ENCODE peak calls at places on chromosomes 3 and 15, in ten cellular contexts. One of them, this sample, is unnamed.
A peak's percentile ranks its signal among the peaks of the same experiment; 100 is the strongest.

GRCh38 chr3:122745365-122746021 is 48.1 kb downstream of the HSPBAP1 start:
- DNase-seq in caudate nucleus: no peak
- DNase-seq in dorsolateral prefrontal cortex: no peak
- DNase-seq in GM23248: peak; percentile 82
- DNase-seq in RWPE1: peak; percentile 45
- DNase-seq in psoas muscle: no peak
- DNase-seq in astrocyte: peak; percentile 40
- DNase-seq in Panc1: peak; percentile 48
- DNase-seq in stomach: no peak
- DNase-seq in GM23338: no peak
- DNase-seq in this sample: peak; percentile 49

GRCh38 chr3:72844436-72844999 is 3.7 kb downstream of the SHQ1 start:
- DNase-seq in psoas muscle: no peak
- DNase-seq in caudate nucleus: no peak
- DNase-seq in Panc1: no peak
- DNase-seq in GM23248: peak; percentile 69
- DNase-seq in RWPE1: no peak
- DNase-seq in stomach: no peak
- DNase-seq in dorsolateral prefrontal cortex: no peak
- DNase-seq in astrocyte: peak; percentile 25
- DNase-seq in GM23338: no peak
- DNase-seq in this sample: no peak

GRCh38 chr3:61631108-61631769 is 69.9 kb downstream of the PTPRG start:
- DNase-seq in RWPE1: no peak
- DNase-seq in GM23338: no peak
- DNase-seq in astrocyte: no peak
- DNase-seq in stomach: no peak
- DNase-seq in psoas muscle: no peak
- DNase-seq in Panc1: no peak
- DNase-seq in dorsolateral prefrontal cortex: no peak
- DNase-seq in caudate nucleus: no peak
- DNase-seq in GM23248: no peak
- DNase-seq in this sample: no peak

GRCh38 chr3:187669675-187670504 is at the start of gene SST:
- DNase-seq in GM23338: peak; percentile 94
- DNase-seq in dorsolateral prefrontal cortex: no peak
- DNase-seq in stomach: peak; percentile 47
- DNase-seq in RWPE1: peak; percentile 46
- DNase-seq in psoas muscle: peak; percentile 59
- DNase-seq in Panc1: no peak
- DNase-seq in astrocyte: peak; percentile 38
- DNase-seq in caudate nucleus: no peak
- DNase-seq in GM23248: peak; percentile 70
- DNase-seq in this sample: peak; percentile 52

GRCh38 chr15:39471791-39472190 is 109.1 kb upstream of the THBS1 start:
- DNase-seq in stomach: no peak
- DNase-seq in RWPE1: no peak
- DNase-seq in GM23338: no peak
- DNase-seq in Panc1: no peak
- DNase-seq in astrocyte: peak; percentile 10
- DNase-seq in caudate nucleus: no peak
- DNase-seq in psoas muscle: no peak
- DNase-seq in GM23248: peak; percentile 29
- DNase-seq in dorsolateral prefrontal cortex: no peak
- DNase-seq in this sample: no peak

GRCh38 chr3:78729921-78730320 is 1037.9 kb downstream of the ROBO1 start:
- DNase-seq in astrocyte: no peak
- DNase-seq in GM23338: no peak
- DNase-seq in Panc1: no peak
- DNase-seq in dorsolateral prefrontal cortex: no peak
- DNase-seq in caudate nucleus: no peak
- DNase-seq in psoas muscle: no peak
- DNase-seq in stomach: no peak
- DNase-seq in GM23248: peak; percentile 17
- DNase-seq in RWPE1: no peak
- DNase-seq in this sample: no peak

GRCh38 chr15:44775923-44776322 is 39.6 kb downstream of the TRIM69 start:
- DNase-seq in psoas muscle: no peak
- DNase-seq in Panc1: no peak
- DNase-seq in stomach: no peak
- DNase-seq in astrocyte: no peak
- DNase-seq in RWPE1: peak; percentile 18
- DNase-seq in dorsolateral prefrontal cortex: peak; percentile 64
- DNase-seq in GM23248: peak; percentile 29
- DNase-seq in GM23338: no peak
- DNase-seq in caudate nucleus: peak; percentile 41
- DNase-seq in this sample: no peak

GRCh38 chr3:53519047-53519717 is 24.8 kb downstream of the CACNA1D start:
- DNase-seq in Panc1: no peak
- DNase-seq in dorsolateral prefrontal cortex: no peak
- DNase-seq in GM23338: no peak
- DNase-seq in psoas muscle: no peak
- DNase-seq in stomach: no peak
- DNase-seq in RWPE1: no peak
- DNase-seq in astrocyte: no peak
- DNase-seq in GM23248: no peak
- DNase-seq in caudate nucleus: no peak
- DNase-seq in this sample: no peak

GRCh38 chr15:101138913-101139880 is 112.7 kb downstream of the CHSY1 start:
- DNase-seq in dorsolateral prefrontal cortex: no peak
- DNase-seq in astrocyte: peak; percentile 88
- DNase-seq in psoas muscle: no peak
- DNase-seq in GM23248: no peak
- DNase-seq in Panc1: no peak
- DNase-seq in GM23338: no peak
- DNase-seq in RWPE1: no peak
- DNase-seq in stomach: no peak
- DNase-seq in caudate nucleus: no peak
- DNase-seq in this sample: peak; percentile 77

GRCh38 chr3:141530133-141530768 is 43.4 kb downstream of the RASA2 start:
- DNase-seq in psoas muscle: no peak
- DNase-seq in GM23338: no peak
- DNase-seq in caudate nucleus: no peak
- DNase-seq in stomach: no peak
- DNase-seq in dorsolateral prefrontal cortex: no peak
- DNase-seq in astrocyte: peak; percentile 50
- DNase-seq in GM23248: peak; percentile 88
- DNase-seq in RWPE1: peak; percentile 40
- DNase-seq in Panc1: no peak
- DNase-seq in this sample: no peak

GRCh38 chr3:5019411-5020261 is 40.4 kb downstream of the BHLHE40 start:
- DNase-seq in Panc1: no peak
- DNase-seq in RWPE1: no peak
- DNase-seq in GM23248: peak; percentile 68
- DNase-seq in caudate nucleus: peak; percentile 57
- DNase-seq in stomach: peak; percentile 38
- DNase-seq in astrocyte: no peak
- DNase-seq in psoas muscle: no peak
- DNase-seq in dorsolateral prefrontal cortex: no peak
- DNase-seq in GM23338: no peak
- DNase-seq in this sample: no peak

DNA sequence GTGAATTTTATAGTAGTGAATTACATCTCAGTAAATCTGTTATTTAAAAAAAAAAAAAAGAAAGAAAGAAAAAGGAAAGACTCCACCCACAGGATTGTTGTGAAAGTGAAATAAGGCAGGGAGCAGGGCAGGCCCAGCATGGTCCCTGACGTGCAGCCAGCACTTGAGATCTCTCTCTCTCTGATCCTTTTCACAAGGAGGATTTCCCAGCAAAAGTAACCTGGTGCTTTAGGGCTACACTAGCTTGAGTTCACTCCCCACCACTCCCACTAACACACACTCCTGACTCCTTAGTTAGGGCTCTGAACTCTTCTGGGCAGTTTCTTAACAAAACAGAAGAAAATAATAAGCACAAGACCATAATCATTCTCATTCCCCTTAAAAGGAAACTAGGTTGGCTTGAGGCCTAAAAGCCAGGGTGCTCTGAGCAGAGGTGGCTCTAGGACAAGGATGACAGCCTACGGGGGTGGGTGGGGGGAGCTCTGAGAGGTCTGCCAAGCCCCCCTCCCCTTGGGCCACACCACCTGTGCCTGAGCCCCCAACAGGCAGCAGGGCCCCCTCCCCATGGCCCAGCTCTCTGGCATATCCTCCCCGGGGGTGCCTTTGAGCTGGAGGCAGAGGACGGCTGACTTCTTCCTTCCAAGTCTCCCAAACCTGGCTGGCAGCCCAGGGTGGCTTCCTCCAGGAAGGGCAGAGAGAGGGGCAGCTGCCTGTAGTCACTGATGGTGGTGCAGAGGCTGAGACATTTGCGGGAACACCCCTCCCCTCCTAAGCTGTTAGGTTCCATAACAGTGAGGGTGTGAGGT is 831 bp downstream of the TMEM40 start:
- DNase-seq in stomach: peak; percentile 29
- DNase-seq in GM23338: peak; percentile 32
- DNase-seq in astrocyte: peak; percentile 51
- DNase-seq in GM23248: peak; percentile 83
- DNase-seq in psoas muscle: no peak
- DNase-seq in Panc1: no peak
- DNase-seq in RWPE1: peak; percentile 34
- DNase-seq in dorsolateral prefrontal cortex: no peak
- DNase-seq in caudate nucleus: no peak
- DNase-seq in this sample: peak; percentile 59
- H3K27ac ChIP-seq in stomach: peak overlapping the region; percentile 77
- H3K27ac ChIP-seq in GM23338: no peak overlapping the region
- H3K27ac ChIP-seq in astrocyte: peak overlapping the region; percentile 21
- H3K27ac ChIP-seq in GM23248: peak overlapping the region; percentile 53
- H3K27ac ChIP-seq in psoas muscle: peak overlapping the region; percentile 63
- H3K27ac ChIP-seq in Panc1: peak overlapping the region; percentile 31
- H3K27ac ChIP-seq in RWPE1: peak overlapping the region; percentile 98
- H3K27ac ChIP-seq in dorsolateral prefrontal cortex: no peak overlapping the region
- H3K27ac ChIP-seq in caudate nucleus: no peak overlapping the region
- H3K27ac ChIP-seq in this sample: peak overlapping the region; percentile 39

GRCh38 chr3:8237893-8238292 is 263.7 kb upstream of the LMCD1 start:
- DNase-seq in Panc1: no peak
- DNase-seq in GM23338: no peak
- DNase-seq in RWPE1: no peak
- DNase-seq in dorsolateral prefrontal cortex: no peak
- DNase-seq in caudate nucleus: no peak
- DNase-seq in psoas muscle: no peak
- DNase-seq in astrocyte: peak; percentile 21
- DNase-seq in stomach: no peak
- DNase-seq in GM23248: no peak
- DNase-seq in this sample: no peak
- H3K27ac ChIP-seq in Panc1: no peak overlapping the region
- H3K27ac ChIP-seq in GM23338: no peak overlapping the region
- H3K27ac ChIP-seq in RWPE1: no peak overlapping the region
- H3K27ac ChIP-seq in dorsolateral prefrontal cortex: no peak overlapping the region
- H3K27ac ChIP-seq in caudate nucleus: no peak overlapping the region
- H3K27ac ChIP-seq in psoas muscle: no peak overlapping the region
- H3K27ac ChIP-seq in astrocyte: no peak overlapping the region
- H3K27ac ChIP-seq in stomach: no peak overlapping the region
- H3K27ac ChIP-seq in GM23248: no peak overlapping the region
- H3K27ac ChIP-seq in this sample: no peak overlapping the region

GRCh38 chr3:27641888-27642601 is 80.1 kb downstream of the EOMES start:
- DNase-seq in GM23338: no peak
- DNase-seq in GM23248: no peak
- DNase-seq in dorsolateral prefrontal cortex: no peak
- DNase-seq in caudate nucleus: no peak
- DNase-seq in stomach: no peak
- DNase-seq in RWPE1: no peak
- DNase-seq in Panc1: no peak
- DNase-seq in psoas muscle: no peak
- DNase-seq in astrocyte: no peak
- DNase-seq in this sample: no peak

GRCh38 chr3:27643355-27643754 is 78.8 kb downstream of the EOMES start:
- DNase-seq in Panc1: no peak
- DNase-seq in caudate nucleus: no peak
- DNase-seq in psoas muscle: no peak
- DNase-seq in astrocyte: peak; percentile 18
- DNase-seq in GM23338: no peak
- DNase-seq in dorsolateral prefrontal cortex: no peak
- DNase-seq in RWPE1: no peak
- DNase-seq in GM23248: peak; percentile 38
- DNase-seq in stomach: no peak
- DNase-seq in this sample: no peak

GRCh38 chr3:27642796-27643195 is 79.3 kb downstream of the EOMES start:
- DNase-seq in stomach: no peak
- DNase-seq in GM23248: no peak
- DNase-seq in astrocyte: peak; percentile 2
- DNase-seq in Panc1: no peak
- DNase-seq in psoas muscle: no peak
- DNase-seq in RWPE1: no peak
- DNase-seq in dorsolateral prefrontal cortex: no peak
- DNase-seq in caudate nucleus: no peak
- DNase-seq in GM23338: no peak
- DNase-seq in this sample: no peak

GRCh38 chr3:27639271-27639670 is 82.9 kb downstream of the EOMES start:
- DNase-seq in caudate nucleus: no peak
- DNase-seq in dorsolateral prefrontal cortex: no peak
- DNase-seq in Panc1: no peak
- DNase-seq in GM23338: no peak
- DNase-seq in stomach: no peak
- DNase-seq in psoas muscle: no peak
- DNase-seq in GM23248: no peak
- DNase-seq in RWPE1: no peak
- DNase-seq in astrocyte: no peak
- DNase-seq in this sample: no peak

GRCh38 chr3:27641271-27641670 is 80.9 kb downstream of the EOMES start:
- DNase-seq in astrocyte: no peak
- DNase-seq in stomach: no peak
- DNase-seq in GM23338: no peak
- DNase-seq in RWPE1: no peak
- DNase-seq in dorsolateral prefrontal cortex: no peak
- DNase-seq in caudate nucleus: no peak
- DNase-seq in Panc1: no peak
- DNase-seq in GM23248: no peak
- DNase-seq in psoas muscle: no peak
- DNase-seq in this sample: no peak
- H3K27ac ChIP-seq in astrocyte: no peak overlapping the region
- H3K27ac ChIP-seq in stomach: peak overlapping the region; percentile 16
- H3K27ac ChIP-seq in GM23338: no peak overlapping the region
- H3K27ac ChIP-seq in RWPE1: no peak overlapping the region
- H3K27ac ChIP-seq in dorsolateral prefrontal cortex: no peak overlapping the region
- H3K27ac ChIP-seq in caudate nucleus: no peak overlapping the region
- H3K27ac ChIP-seq in Panc1: no peak overlapping the region
- H3K27ac ChIP-seq in GM23248: no peak overlapping the region
- H3K27ac ChIP-seq in psoas muscle: no peak overlapping the region
- H3K27ac ChIP-seq in this sample: no peak overlapping the region

DNA sequence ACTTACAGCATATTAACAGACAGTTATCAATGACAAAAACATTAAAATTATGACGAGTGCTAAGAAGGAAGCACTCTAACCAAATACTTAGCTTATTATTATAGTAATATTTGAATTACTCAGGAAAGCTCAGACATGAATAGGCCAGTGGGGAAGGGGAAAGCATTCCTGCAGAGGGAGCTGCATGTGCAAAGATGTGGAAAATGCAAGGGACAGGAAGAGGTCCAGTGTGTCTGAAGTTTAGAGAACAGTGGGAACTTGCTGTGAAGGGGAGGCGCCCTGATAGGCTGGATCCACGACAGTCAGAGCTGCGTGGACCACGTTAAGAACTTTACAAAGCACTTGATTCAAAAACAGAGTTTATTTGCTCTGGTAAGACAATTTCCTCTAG is 1.2 kb upstream of the SPICE1 start:
- DNase-seq in GM23338: peak; percentile 30
- DNase-seq in astrocyte: no peak
- DNase-seq in dorsolateral prefrontal cortex: no peak
- DNase-seq in Panc1: no peak
- DNase-seq in RWPE1: no peak
- DNase-seq in caudate nucleus: no peak
- DNase-seq in stomach: no peak
- DNase-seq in psoas muscle: no peak
- DNase-seq in GM23248: peak; percentile 5
- DNase-seq in this sample: no peak
- H3K27ac ChIP-seq in GM23338: no peak overlapping the region
- H3K27ac ChIP-seq in astrocyte: no peak overlapping the region
- H3K27ac ChIP-seq in dorsolateral prefrontal cortex: peak overlapping the region; percentile 90
- H3K27ac ChIP-seq in Panc1: no peak overlapping the region
- H3K27ac ChIP-seq in RWPE1: no peak overlapping the region
- H3K27ac ChIP-seq in caudate nucleus: no peak overlapping the region
- H3K27ac ChIP-seq in stomach: peak overlapping the region; percentile 91
- H3K27ac ChIP-seq in psoas muscle: no peak overlapping the region
- H3K27ac ChIP-seq in GM23248: no peak overlapping the region
- H3K27ac ChIP-seq in this sample: no peak overlapping the region

This sample was measured in brain microvascular endothelial cell.